ENCODE peak calls at places on chromosome 16, in five cellular contexts. X is H1, C is K562, J is HCT116, U is SK-N-SH. H is an unnamed sample. For H3K36me3, the result is how much of the 10 kb centered on the place peaks cover.

GRCh38 chr16:30112197-30113030 is 923 bp downstream of the GDPD3 start:
- DNase-seq in X (peak), C (peak), J (no peak), U (peak), H (peak)

GRCh38 chr16:67444259-67445125 is 13.6 kb downstream of the HSD11B2 start:
- DNase-seq in X (no peak), C (no peak), J (no peak), U (no peak), H (no peak)

GRCh38 chr16:9821331-9821730 is 360.9 kb downstream of the GRIN2A start:
- DNase-seq in X (no peak), C (no peak), J (no peak), U (no peak), H (no peak)

GRCh38 chr16:52469775-52470174 is 77.2 kb downstream of the TOX3 start:
- DNase-seq in X (no peak), C (no peak), J (no peak), U (no peak), H (peak)

GRCh38 chr16:56257666-56258359 is 66.5 kb downstream of the GNAO1 start:
- DNase-seq in X (no peak), C (no peak), J (no peak), U (peak), H (no peak)

GRCh38 chr16:78142784-78143183 is 43.3 kb downstream of the WWOX start:
- DNase-seq in X (no peak), C (no peak), J (no peak), U (no peak), H (no peak)

GRCh38 chr16:78494674-78495073 is 395.2 kb downstream of the WWOX start:
- DNase-seq in X (no peak), C (no peak), J (no peak), U (no peak), H (no peak)

GRCh38 chr16:51849715-51850114 is 697.2 kb downstream of the TOX3 start:
- DNase-seq in X (no peak), C (no peak), J (no peak), U (no peak), H (no peak)

GRCh38 chr16:50102046-50102756 is 36.4 kb downstream of the HEATR3 start:
- DNase-seq in X (no peak), C (no peak), J (no peak), U (no peak), H (no peak)

GRCh38 chr16:9016824-9017223 is 53.1 kb upstream of the USP7 start:
- DNase-seq in X (no peak), C (no peak), J (no peak), U (no peak), H (no peak)

GRCh38 chr16:60166111-60166510 is 1432.0 kb upstream of the GOT2 start:
- DNase-seq in X (no peak), C (no peak), J (no peak), U (no peak), H (no peak)

GRCh38 chr16:9183682-9184353 is 92.4 kb downstream of the HAPSTR1 start:
- DNase-seq in X (peak), C (peak), J (no peak), U (no peak), H (no peak)

GRCh38 chr16:89720520-89720858 is 209 bp downstream of the VPS9D1 start:
- DNase-seq in X (peak), C (peak), J (no peak), U (peak), H (no peak)

GRCh38 chr16:30976486-30976885 is 8.5 kb upstream of the HSD3B7 start:
- DNase-seq in X (no peak), C (no peak), J (no peak), U (no peak), H (no peak)

GRCh38 chr16:87570938-87571867 is 31.1 kb upstream of the JPH3 start:
- DNase-seq in X (peak), C (peak), J (peak), U (peak), H (no peak)

GRCh38 chr16:22189473-22190168 is 16.5 kb upstream of the EEF2K start:
- DNase-seq in X (no peak), C (no peak), J (no peak), U (peak), H (no peak)

GRCh38 chr16:85462405-85463227 is 150.5 kb upstream of the GSE1 start:
- DNase-seq in X (no peak), C (peak), J (no peak), U (peak), H (no peak)

GRCh38 chr16:85759136-85759535 is 8.2 kb upstream of the C16orf74 start:
- DNase-seq in X (no peak), C (no peak), J (no peak), U (no peak), H (no peak)

GRCh38 chr16:81457326-81458133 is 12.9 kb downstream of the CMIP start:
- DNase-seq in X (no peak), C (peak), J (peak), U (no peak), H (no peak)

GRCh38 chr16:84986102-84986501 is 25.2 kb downstream of the ZDHHC7 start:
- DNase-seq in X (no peak), C (no peak), J (no peak), U (no peak), H (no peak)

GRCh38 chr16:83418565-83418964 is 389.2 kb upstream of the HSBP1 start:
- DNase-seq in X (no peak), C (no peak), J (no peak), U (no peak), H (no peak)

GRCh38 chr16:86834451-86835035 is 256.2 kb downstream of the FOXL1 start:
- DNase-seq in X (peak), C (no peak), J (no peak), U (no peak), H (no peak)

GRCh38 chr16:3023415-3023668 is 400 bp downstream of the HCFC1R1 start:
- DNase-seq in X (no peak), C (no peak), J (peak), U (no peak), H (no peak)

GRCh38 chr16:12259258-12259657 is 282.7 kb downstream of the SNX29 start:
- DNase-seq in X (no peak), C (no peak), J (no peak), U (no peak), H (no peak)

GRCh38 chr16:87133112-87133850 is 183.9 kb downstream of the C16orf95 start:
- DNase-seq in X (no peak), C (no peak), J (no peak), U (no peak), H (no peak)

GRCh38 chr16:12664334-12664733 is 139.4 kb downstream of the CPPED1 start:
- DNase-seq in X (no peak), C (no peak), J (no peak), U (no peak), H (no peak)

GRCh38 chr16:88282221-88283041 is 100.3 kb upstream of the ZNF469 start:
- DNase-seq in X (no peak), C (peak), J (no peak), U (peak), H (no peak)

GRCh38 chr16:84284168-84284722 is 10.4 kb upstream of the WFDC1 start:
- DNase-seq in X (peak), C (peak), J (no peak), U (peak), H (peak)

GRCh38 chr16:17469742-17470001 is 1.1 kb downstream of the XYLT1 start:
- DNase-seq in X (no peak), C (no peak), J (no peak), U (no peak), H (no peak)

GRCh38 chr16:47388705-47389104 is 72.2 kb downstream of the ITFG1 start:
- DNase-seq in X (no peak), C (no peak), J (no peak), U (no peak), H (no peak)
- TF ChIP-seq YY1 in X (no peak), C (no peak), J (no peak), U (no peak), H (no peak)

GRCh38 chr16:46577988-46578579 is 43.1 kb downstream of the SHCBP1 start:
- DNase-seq in X (no peak), C (no peak), J (no peak), U (no peak), H (no peak)
- H3K36me3 ChIP-seq in X (under half), C (under half), J (under half), U (under half), H (under half)

GRCh38 chr16:58198739-58199411 is 969 bp upstream of the CSNK2A2 start:
- DNase-seq in X (no peak), C (no peak), J (no peak), U (no peak), H (no peak)
- TF ChIP-seq YY1 in X (no peak), C (no peak), J (no peak), U (no peak), H (no peak)

DNA sequence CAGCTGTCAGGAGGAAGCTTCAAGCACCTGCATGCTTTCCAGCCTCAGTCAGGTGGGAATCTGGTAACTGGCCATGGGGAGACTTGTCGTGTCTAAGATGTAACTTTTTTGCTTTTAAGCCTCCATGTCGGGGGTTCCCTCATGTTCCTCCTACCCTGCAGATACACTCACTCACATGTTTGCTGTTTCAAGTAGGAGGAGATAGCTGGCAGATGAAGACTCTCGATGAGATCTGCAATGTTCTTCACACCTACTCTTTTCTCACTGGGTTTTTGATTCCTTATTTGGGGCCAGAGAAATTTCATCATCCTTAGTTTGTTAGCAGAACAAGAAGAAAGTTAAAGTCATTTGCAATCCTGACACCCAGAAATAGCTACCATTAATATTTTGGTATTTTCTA is 24.7 kb downstream of the UTP4 start:
- DNase-seq in X (no peak), C (no peak), J (no peak), U (no peak), H (no peak)
- H3K36me3 ChIP-seq in X (half or more), C (half or more), J (half or more), U (half or more), H (half or more)

DNA sequence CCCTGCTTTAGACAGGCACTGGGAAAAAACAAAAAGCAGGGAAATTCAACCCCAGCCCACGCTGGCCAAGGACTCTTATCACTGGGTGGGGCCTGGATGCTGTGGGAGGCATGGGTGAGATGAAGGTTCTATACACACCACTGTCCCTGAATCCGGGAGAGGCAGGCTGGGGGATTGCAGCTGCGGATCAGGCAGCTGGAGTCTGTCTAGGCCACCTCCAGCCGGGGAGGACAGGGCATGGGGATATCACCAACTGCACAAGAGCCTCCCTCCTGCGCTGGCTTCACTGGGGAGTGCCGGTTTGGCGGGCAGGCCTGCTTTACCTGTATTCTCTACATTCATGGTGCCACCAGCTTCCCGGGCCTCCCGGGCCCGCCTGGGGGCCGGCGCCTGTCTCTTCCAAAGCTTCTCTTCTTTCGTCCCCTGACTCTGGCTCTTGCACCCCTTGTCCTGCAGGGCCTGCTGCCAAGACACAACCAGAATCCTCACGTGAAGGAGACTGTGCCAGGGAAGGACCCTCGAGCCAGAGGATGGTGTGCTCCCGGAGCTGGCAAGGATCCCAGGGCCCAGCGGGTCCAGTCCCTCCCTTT is 13.9 kb downstream of the KIFC3 start:
- DNase-seq in X (no peak), C (no peak), J (no peak), U (no peak), H (no peak)
- TF ChIP-seq YY1 in X (no peak), C (no peak), J (no peak), U (no peak), H (no peak)

H was measured in NT2/D1.